ENCODE peak calls at places on chromosomes 7 and 10, in eight cellular contexts. One of them, this sample, is unnamed.

GRCh38 chr7:30276203-30276900 is 8.0 kb upstream of the ZNRF2 start:
- DNase-seq in epithelial cell of proximal tubule: no peak
- DNase-seq in fibroblast of mammary gland: peak; percentile 69
- DNase-seq in neural crest cell: peak; percentile 39
- DNase-seq in left ventricle myocardium inferior: no peak
- DNase-seq in mammary epithelial cell: peak; percentile 39
- DNase-seq in lung: no peak
- DNase-seq in cardiac muscle cell: peak; percentile 67
- DNase-seq in this sample: peak; percentile 32

GRCh38 chr7:115694424-115694823 is 336.1 kb downstream of the TFEC start:
- DNase-seq in epithelial cell of proximal tubule: no peak
- DNase-seq in fibroblast of mammary gland: no peak
- DNase-seq in neural crest cell: no peak
- DNase-seq in left ventricle myocardium inferior: no peak
- DNase-seq in mammary epithelial cell: no peak
- DNase-seq in lung: no peak
- DNase-seq in cardiac muscle cell: no peak
- DNase-seq in this sample: no peak

GRCh38 chr7:35889870-35890269 is 89.0 kb downstream of the SEPTIN7 start:
- DNase-seq in epithelial cell of proximal tubule: no peak
- DNase-seq in fibroblast of mammary gland: no peak
- DNase-seq in neural crest cell: no peak
- DNase-seq in left ventricle myocardium inferior: no peak
- DNase-seq in mammary epithelial cell: no peak
- DNase-seq in lung: no peak
- DNase-seq in cardiac muscle cell: no peak
- DNase-seq in this sample: no peak

GRCh38 chr10:3805791-3806381 is 20.9 kb upstream of the KLF6 start:
- DNase-seq in epithelial cell of proximal tubule: no peak
- DNase-seq in fibroblast of mammary gland: peak; percentile 97
- DNase-seq in neural crest cell: no peak
- DNase-seq in left ventricle myocardium inferior: peak; percentile 34
- DNase-seq in mammary epithelial cell: peak; percentile 90
- DNase-seq in lung: no peak
- DNase-seq in cardiac muscle cell: no peak
- DNase-seq in this sample: no peak

GRCh38 chr7:117777335-117778150 is 95.7 kb downstream of the CTTNBP2 start:
- DNase-seq in epithelial cell of proximal tubule: peak; percentile 93
- DNase-seq in fibroblast of mammary gland: no peak
- DNase-seq in neural crest cell: no peak
- DNase-seq in left ventricle myocardium inferior: no peak
- DNase-seq in mammary epithelial cell: peak; percentile 31
- DNase-seq in lung: no peak
- DNase-seq in cardiac muscle cell: no peak
- DNase-seq in this sample: no peak

GRCh38 chr7:16951483-16952080 is 69.8 kb upstream of the AGR3 start:
- DNase-seq in epithelial cell of proximal tubule: peak; percentile 30
- DNase-seq in fibroblast of mammary gland: peak; percentile 25
- DNase-seq in neural crest cell: no peak
- DNase-seq in left ventricle myocardium inferior: no peak
- DNase-seq in mammary epithelial cell: peak; percentile 44
- DNase-seq in lung: no peak
- DNase-seq in cardiac muscle cell: no peak
- DNase-seq in this sample: no peak

GRCh38 chr10:23912884-23913401 is 296.0 kb upstream of the KIAA1217 start:
- DNase-seq in epithelial cell of proximal tubule: no peak
- DNase-seq in fibroblast of mammary gland: no peak
- DNase-seq in neural crest cell: no peak
- DNase-seq in left ventricle myocardium inferior: no peak
- DNase-seq in mammary epithelial cell: no peak
- DNase-seq in lung: no peak
- DNase-seq in cardiac muscle cell: peak; percentile 14
- DNase-seq in this sample: no peak

GRCh38 chr7:44796034-44796503 is 412 bp upstream of the PPIA start:
- DNase-seq in epithelial cell of proximal tubule: no peak
- DNase-seq in fibroblast of mammary gland: peak; percentile 40
- DNase-seq in neural crest cell: no peak
- DNase-seq in left ventricle myocardium inferior: no peak
- DNase-seq in mammary epithelial cell: peak; percentile 63
- DNase-seq in lung: no peak
- DNase-seq in cardiac muscle cell: peak; percentile 59
- DNase-seq in this sample: no peak

GRCh38 chr10:114239117-114239993 is at the start of gene VWA2:
- DNase-seq in epithelial cell of proximal tubule: no peak
- DNase-seq in fibroblast of mammary gland: no peak
- DNase-seq in neural crest cell: peak; percentile 16
- DNase-seq in left ventricle myocardium inferior: peak; percentile 23
- DNase-seq in mammary epithelial cell: no peak
- DNase-seq in lung: peak; percentile 48
- DNase-seq in cardiac muscle cell: peak; percentile 70
- DNase-seq in this sample: peak; percentile 58

GRCh38 chr10:29881811-29882210 is 177.6 kb downstream of the JCAD start:
- DNase-seq in epithelial cell of proximal tubule: no peak
- DNase-seq in fibroblast of mammary gland: no peak
- DNase-seq in neural crest cell: no peak
- DNase-seq in left ventricle myocardium inferior: no peak
- DNase-seq in mammary epithelial cell: no peak
- DNase-seq in lung: no peak
- DNase-seq in cardiac muscle cell: no peak
- DNase-seq in this sample: no peak

GRCh38 chr10:26112532-26112931 is 104.0 kb upstream of the GAD2 start:
- DNase-seq in epithelial cell of proximal tubule: no peak
- DNase-seq in fibroblast of mammary gland: peak; percentile 1
- DNase-seq in neural crest cell: no peak
- DNase-seq in left ventricle myocardium inferior: no peak
- DNase-seq in mammary epithelial cell: no peak
- DNase-seq in lung: no peak
- DNase-seq in cardiac muscle cell: peak; percentile 34
- DNase-seq in this sample: no peak

GRCh38 chr7:69577221-69577620 is 21.1 kb upstream of the AUTS2 start:
- DNase-seq in epithelial cell of proximal tubule: no peak
- DNase-seq in fibroblast of mammary gland: peak; percentile 66
- DNase-seq in neural crest cell: no peak
- DNase-seq in left ventricle myocardium inferior: no peak
- DNase-seq in mammary epithelial cell: no peak
- DNase-seq in lung: no peak
- DNase-seq in cardiac muscle cell: no peak
- DNase-seq in this sample: no peak

GRCh38 chr10:23037561-23037960 is 57.8 kb upstream of the MSRB2 start:
- DNase-seq in epithelial cell of proximal tubule: no peak
- DNase-seq in fibroblast of mammary gland: no peak
- DNase-seq in neural crest cell: no peak
- DNase-seq in left ventricle myocardium inferior: no peak
- DNase-seq in mammary epithelial cell: no peak
- DNase-seq in lung: no peak
- DNase-seq in cardiac muscle cell: no peak
- DNase-seq in this sample: no peak

GRCh38 chr10:124069341-124069740 is 24.1 kb downstream of the CHST15 start:
- DNase-seq in epithelial cell of proximal tubule: no peak
- DNase-seq in fibroblast of mammary gland: no peak
- DNase-seq in neural crest cell: no peak
- DNase-seq in left ventricle myocardium inferior: no peak
- DNase-seq in mammary epithelial cell: peak; percentile 91
- DNase-seq in lung: no peak
- DNase-seq in cardiac muscle cell: no peak
- DNase-seq in this sample: no peak

GRCh38 chr7:139777948-139778841 is at the start of gene HIPK2:
- DNase-seq in epithelial cell of proximal tubule: no peak
- DNase-seq in fibroblast of mammary gland: peak; percentile 79
- DNase-seq in neural crest cell: peak; percentile 69
- DNase-seq in left ventricle myocardium inferior: peak; percentile 84
- DNase-seq in mammary epithelial cell: peak; percentile 55
- DNase-seq in lung: peak; percentile 73
- DNase-seq in cardiac muscle cell: peak; percentile 90
- DNase-seq in this sample: peak; percentile 94

GRCh38 chr7:69781412-69781846 is 183.2 kb downstream of the AUTS2 start:
- DNase-seq in epithelial cell of proximal tubule: no peak
- DNase-seq in fibroblast of mammary gland: peak; percentile 54
- DNase-seq in neural crest cell: no peak
- DNase-seq in left ventricle myocardium inferior: peak; percentile 25
- DNase-seq in mammary epithelial cell: no peak
- DNase-seq in lung: no peak
- DNase-seq in cardiac muscle cell: no peak
- DNase-seq in this sample: no peak

GRCh38 chr7:14197280-14197679 is 207.8 kb upstream of the ETV1 start:
- DNase-seq in epithelial cell of proximal tubule: no peak
- DNase-seq in fibroblast of mammary gland: peak; percentile 69
- DNase-seq in neural crest cell: no peak
- DNase-seq in left ventricle myocardium inferior: no peak
- DNase-seq in mammary epithelial cell: no peak
- DNase-seq in lung: no peak
- DNase-seq in cardiac muscle cell: peak; percentile 50
- DNase-seq in this sample: no peak

GRCh38 chr10:30625110-30625509 is 4.4 kb downstream of the LYZL2 start:
- DNase-seq in epithelial cell of proximal tubule: no peak
- DNase-seq in fibroblast of mammary gland: peak; percentile 46
- DNase-seq in neural crest cell: no peak
- DNase-seq in left ventricle myocardium inferior: no peak
- DNase-seq in mammary epithelial cell: no peak
- DNase-seq in lung: no peak
- DNase-seq in cardiac muscle cell: no peak
- DNase-seq in this sample: no peak

GRCh38 chr10:33434948-33435347 is 100.5 kb upstream of the NRP1 start:
- DNase-seq in epithelial cell of proximal tubule: no peak
- DNase-seq in fibroblast of mammary gland: peak; percentile 8
- DNase-seq in neural crest cell: no peak
- DNase-seq in left ventricle myocardium inferior: no peak
- DNase-seq in mammary epithelial cell: no peak
- DNase-seq in lung: no peak
- DNase-seq in cardiac muscle cell: no peak
- DNase-seq in this sample: no peak

GRCh38 chr10:100186253-100186780 is 488 bp upstream of the ERLIN1 start:
- DNase-seq in epithelial cell of proximal tubule: no peak
- DNase-seq in fibroblast of mammary gland: peak; percentile 65
- DNase-seq in neural crest cell: no peak
- DNase-seq in left ventricle myocardium inferior: peak; percentile 52
- DNase-seq in mammary epithelial cell: no peak
- DNase-seq in lung: peak; percentile 35
- DNase-seq in cardiac muscle cell: peak; percentile 34
- DNase-seq in this sample: no peak

GRCh38 chr7:80357530-80357929 is 154.3 kb downstream of the GNAT3 start:
- DNase-seq in epithelial cell of proximal tubule: no peak
- DNase-seq in fibroblast of mammary gland: peak; percentile 60
- DNase-seq in neural crest cell: no peak
- DNase-seq in left ventricle myocardium inferior: no peak
- DNase-seq in mammary epithelial cell: no peak
- DNase-seq in lung: no peak
- DNase-seq in cardiac muscle cell: no peak
- DNase-seq in this sample: no peak

GRCh38 chr7:33973235-33974015 is 68.1 kb downstream of the BMPER start:
- DNase-seq in epithelial cell of proximal tubule: no peak
- DNase-seq in fibroblast of mammary gland: peak; percentile 23
- DNase-seq in neural crest cell: no peak
- DNase-seq in left ventricle myocardium inferior: no peak
- DNase-seq in mammary epithelial cell: peak; percentile 19
- DNase-seq in lung: no peak
- DNase-seq in cardiac muscle cell: no peak
- DNase-seq in this sample: no peak

GRCh38 chr7:55435466-55435865 is 70.3 kb downstream of the LANCL2 start:
- DNase-seq in epithelial cell of proximal tubule: no peak
- DNase-seq in fibroblast of mammary gland: no peak
- DNase-seq in neural crest cell: no peak
- DNase-seq in left ventricle myocardium inferior: no peak
- DNase-seq in mammary epithelial cell: no peak
- DNase-seq in lung: no peak
- DNase-seq in cardiac muscle cell: no peak
- DNase-seq in this sample: no peak

DNA sequence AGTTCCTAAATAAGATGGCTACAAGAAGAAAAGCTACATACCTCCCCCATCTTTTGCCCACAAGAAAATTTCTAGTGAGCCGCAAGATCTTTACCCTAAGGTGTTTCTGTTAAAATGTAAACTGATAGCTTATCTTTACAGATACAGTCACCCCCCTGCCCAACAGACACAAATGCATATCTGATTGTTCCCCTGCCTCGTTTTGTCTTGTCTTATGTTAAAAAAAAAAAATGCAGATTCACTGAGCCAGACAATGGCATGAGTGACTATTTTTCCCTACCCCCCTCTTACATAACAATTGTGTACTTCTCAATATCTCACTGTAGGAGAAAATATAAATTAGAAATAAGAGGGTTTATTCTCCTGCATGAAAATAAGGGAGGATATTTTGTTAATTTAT is 8.5 kb downstream of the ZNF138 start:
- DNase-seq in epithelial cell of proximal tubule: no peak
- DNase-seq in fibroblast of mammary gland: no peak
- DNase-seq in neural crest cell: no peak
- DNase-seq in left ventricle myocardium inferior: no peak
- DNase-seq in mammary epithelial cell: no peak
- DNase-seq in lung: no peak
- DNase-seq in cardiac muscle cell: no peak
- DNase-seq in this sample: no peak
- TF ChIP-seq CTCF in epithelial cell of proximal tubule: no peak
- TF ChIP-seq CTCF in fibroblast of mammary gland: no peak
- TF ChIP-seq CTCF in neural crest cell: no peak
- TF ChIP-seq CTCF in left ventricle myocardium inferior: no peak
- TF ChIP-seq CTCF in mammary epithelial cell: no peak
- TF ChIP-seq CTCF in lung: no peak
- TF ChIP-seq CTCF in cardiac muscle cell: no peak
- TF ChIP-seq CTCF in this sample: no peak

GRCh38 chr7:151013728-151014497 is 10.4 kb downstream of the ATG9B start:
- DNase-seq in epithelial cell of proximal tubule: no peak
- DNase-seq in fibroblast of mammary gland: peak; percentile 67
- DNase-seq in neural crest cell: no peak
- DNase-seq in left ventricle myocardium inferior: peak; percentile 59
- DNase-seq in mammary epithelial cell: no peak
- DNase-seq in lung: no peak
- DNase-seq in cardiac muscle cell: peak; percentile 59
- DNase-seq in this sample: peak; percentile 87
- TF ChIP-seq CTCF in epithelial cell of proximal tubule: no peak
- TF ChIP-seq CTCF in fibroblast of mammary gland: no peak
- TF ChIP-seq CTCF in neural crest cell: no peak
- TF ChIP-seq CTCF in left ventricle myocardium inferior: no peak
- TF ChIP-seq CTCF in mammary epithelial cell: peak; percentile 26
- TF ChIP-seq CTCF in lung: peak; percentile 1
- TF ChIP-seq CTCF in cardiac muscle cell: peak; percentile 10
- TF ChIP-seq CTCF in this sample: peak; percentile 4

GRCh38 chr7:101996876-101997275 is 179.4 kb downstream of the CUX1 start:
- DNase-seq in epithelial cell of proximal tubule: no peak
- DNase-seq in fibroblast of mammary gland: no peak
- DNase-seq in neural crest cell: no peak
- DNase-seq in left ventricle myocardium inferior: no peak
- DNase-seq in mammary epithelial cell: no peak
- DNase-seq in lung: no peak
- DNase-seq in cardiac muscle cell: no peak
- DNase-seq in this sample: no peak
- TF ChIP-seq CTCF in epithelial cell of proximal tubule: no peak
- TF ChIP-seq CTCF in fibroblast of mammary gland: no peak
- TF ChIP-seq CTCF in neural crest cell: no peak
- TF ChIP-seq CTCF in left ventricle myocardium inferior: no peak
- TF ChIP-seq CTCF in mammary epithelial cell: no peak
- TF ChIP-seq CTCF in lung: no peak
- TF ChIP-seq CTCF in cardiac muscle cell: no peak
- TF ChIP-seq CTCF in this sample: no peak

DNA sequence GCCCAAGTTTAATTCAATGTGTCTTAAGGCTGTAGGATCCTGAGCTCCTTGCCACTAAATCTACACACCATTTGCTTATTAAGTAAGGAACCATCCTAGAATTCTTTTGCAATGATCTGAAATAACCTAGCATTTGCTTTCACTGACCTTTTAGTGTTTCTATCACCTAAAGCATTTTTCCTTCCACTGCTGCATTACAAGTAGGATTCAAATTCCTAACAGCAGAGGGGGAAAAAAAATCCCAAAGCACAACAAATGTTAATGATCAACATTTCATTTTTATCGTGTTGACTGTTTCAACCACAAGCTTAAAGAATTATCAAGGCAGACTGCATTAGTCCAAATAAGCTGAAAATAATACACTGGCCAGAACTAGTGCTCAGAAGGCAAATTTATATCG is 174.7 kb upstream of the TCF7L2 start:
- DNase-seq in epithelial cell of proximal tubule: peak; percentile 55
- DNase-seq in fibroblast of mammary gland: no peak
- DNase-seq in neural crest cell: no peak
- DNase-seq in left ventricle myocardium inferior: no peak
- DNase-seq in mammary epithelial cell: no peak
- DNase-seq in lung: no peak
- DNase-seq in cardiac muscle cell: no peak
- DNase-seq in this sample: no peak
- TF ChIP-seq CTCF in epithelial cell of proximal tubule: peak; percentile 59
- TF ChIP-seq CTCF in fibroblast of mammary gland: peak; percentile 28
- TF ChIP-seq CTCF in neural crest cell: no peak
- TF ChIP-seq CTCF in left ventricle myocardium inferior: no peak
- TF ChIP-seq CTCF in mammary epithelial cell: no peak
- TF ChIP-seq CTCF in lung: no peak
- TF ChIP-seq CTCF in cardiac muscle cell: peak; percentile 33
- TF ChIP-seq CTCF in this sample: no peak

This sample was measured in GM13977.